ENCODE peak calls at places on chromosomes 4 and X, in seven cellular contexts. M is uterus; E is amygdala; L is stomach; X is cardiac muscle cell; Y is CD4-positive, alpha-beta T cell; K is aorta. C is an unnamed sample.

GRCh38 chr4:79439489-79439888 is 31.5 kb upstream of the GK2 start:
- DNase-seq in M (no peak), E (no peak), L (no peak), X (no peak), Y (no peak), K (no peak), C (no peak)

GRCh38 chrX:152904151-152905080 is 6.5 kb downstream of the ZNF185 start:
- DNase-seq in M (peak; percentile 54), E (no peak), L (peak; percentile 45), X (peak; percentile 52), Y (peak; percentile 27), K (peak; percentile 43), C (peak; percentile 48)

GRCh38 chr4:3293410-3294391 is 880 bp downstream of the RGS12 start:
- DNase-seq in M (no peak), E (no peak), L (peak; percentile 22), X (no peak), Y (no peak), K (peak; percentile 49), C (no peak)

GRCh38 chrX:13411496-13412207 is 91.8 kb upstream of the ATXN3L start:
- DNase-seq in M (no peak), E (no peak), L (no peak), X (no peak), Y (no peak), K (no peak), C (no peak)

GRCh38 chrX:10011991-10012390 is 44.8 kb downstream of the CLDN34 start:
- DNase-seq in M (no peak), E (no peak), L (no peak), X (no peak), Y (no peak), K (no peak), C (no peak)

GRCh38 chr4:4851081-4851480 is 8.4 kb upstream of the MSX1 start:
- DNase-seq in M (no peak), E (no peak), L (no peak), X (no peak), Y (no peak), K (no peak), C (no peak)

GRCh38 chrX:27276751-27277150 is 186.4 kb downstream of the PPP4R3C start:
- DNase-seq in M (no peak), E (no peak), L (no peak), X (no peak), Y (no peak), K (no peak), C (no peak)

GRCh38 chrX:76520273-76521054 is 93.0 kb downstream of the MAGEE1 start:
- DNase-seq in M (no peak), E (no peak), L (no peak), X (no peak), Y (no peak), K (no peak), C (no peak)

GRCh38 chr4:139656614-139657486 is 8.8 kb upstream of the MGST2 start:
- DNase-seq in M (peak; percentile 66), E (peak; percentile 19), L (peak; percentile 64), X (peak; percentile 84), Y (peak; percentile 33), K (peak; percentile 64), C (peak; percentile 63)

GRCh38 chr4:133188433-133189175 is 39.5 kb downstream of the PCDH10 start:
- DNase-seq in M (no peak), E (no peak), L (no peak), X (no peak), Y (no peak), K (no peak), C (no peak)

GRCh38 chr4:111666826-111667360 is 478.4 kb upstream of the FAM241A start:
- DNase-seq in M (no peak), E (no peak), L (no peak), X (no peak), Y (no peak), K (no peak), C (no peak)

GRCh38 chr4:104494161-104494560 is 533 bp downstream of the CXXC4 start:
- DNase-seq in M (no peak), E (no peak), L (no peak), X (no peak), Y (no peak), K (no peak), C (no peak)

GRCh38 chrX:111168314-111168713 is 72.3 kb downstream of the PAK3 start:
- DNase-seq in M (no peak), E (no peak), L (no peak), X (peak; percentile 34), Y (no peak), K (no peak), C (no peak)

GRCh38 chr4:138062929-138063328 is 179.2 kb downstream of the SLC7A11 start:
- DNase-seq in M (no peak), E (no peak), L (no peak), X (no peak), Y (no peak), K (no peak), C (no peak)

GRCh38 chrX:22320236-22320635 is 47.5 kb downstream of the CBLL2 start:
- DNase-seq in M (no peak), E (no peak), L (no peak), X (no peak), Y (no peak), K (no peak), C (no peak)

GRCh38 chrX:40749874-40750273 is 14.5 kb upstream of the MED14 start:
- DNase-seq in M (no peak), E (no peak), L (no peak), X (no peak), Y (no peak), K (no peak), C (no peak)

GRCh38 chrX:50711907-50712306 is 102.1 kb downstream of the SHROOM4 start:
- DNase-seq in M (no peak), E (no peak), L (no peak), X (no peak), Y (no peak), K (no peak), C (no peak)

GRCh38 chr4:47050986-47051725 is 19.8 kb downstream of the GABRB1 start:
- DNase-seq in M (no peak), E (no peak), L (no peak), X (no peak), Y (no peak), K (no peak), C (no peak)

GRCh38 chr4:56656346-56656643 is 24.8 kb downstream of the HOPX start:
- DNase-seq in M (no peak), E (peak; percentile 7), L (peak; percentile 36), X (no peak), Y (peak; percentile 33), K (no peak), C (peak; percentile 64)

GRCh38 chrX:276588-277171 is 4.5 kb upstream of the PLCXD1 start:
- DNase-seq in M (no peak), E (no peak), L (peak; percentile 67), X (no peak), Y (no peak), K (peak; percentile 52), C (no peak)

C was measured in psoas muscle.